ENCODE peak calls at places on chromosomes 13 and 19, in seven cellular contexts. X, I, T, M, H, Q and N are unnamed samples.

GRCh38 chr13:101838305-101838835 is 385.9 kb downstream of the ITGBL1 start:
- DNase-seq in X (no peak), I (no peak), T (peak), M (no peak), H (no peak), Q (peak), N (no peak)

GRCh38 chr13:80665792-80666333 is 324.9 kb upstream of the SPRY2 start:
- DNase-seq in X (no peak), I (no peak), T (no peak), M (no peak), H (peak), Q (no peak), N (no peak)

GRCh38 chr19:662962-663681 is at the start of gene RNF126:
- DNase-seq in X (peak), I (peak), T (peak), M (peak), H (peak), Q (peak), N (peak)

GRCh38 chr13:47459512-47459911 is 541.6 kb downstream of the SUCLA2 start:
- DNase-seq in X (no peak), I (no peak), T (peak), M (no peak), H (no peak), Q (no peak), N (no peak)

GRCh38 chr19:9498183-9498902 is at the start of gene ZNF560:
- DNase-seq in X (no peak), I (no peak), T (peak), M (no peak), H (peak), Q (peak), N (no peak)

GRCh38 chr13:46858776-46859175 is 38.1 kb downstream of the HTR2A start:
- DNase-seq in X (no peak), I (no peak), T (no peak), M (no peak), H (no peak), Q (no peak), N (no peak)

GRCh38 chr13:74325106-74325505 is 190.9 kb upstream of the KLF12 start:
- DNase-seq in X (no peak), I (no peak), T (peak), M (peak), H (peak), Q (peak), N (peak)

GRCh38 chr19:7676854-7677253 is at the start of gene MCEMP1:
- DNase-seq in X (no peak), I (no peak), T (no peak), M (no peak), H (no peak), Q (no peak), N (no peak)